ENCODE peak calls at places on chromosomes 6 and 20, in seven cellular contexts. S, C, E, N, B, T and L are unnamed samples. For H3K4me1 and H3K9me3, the result is how much of the 10 kb centered on the place peaks cover.

GRCh38 chr6:7973603-7974002 is 63.0 kb upstream of the TXNDC5 start:
- DNase-seq in T (no peak), N (no peak), S (no peak), B (no peak), C (no peak), E (no peak), L (no peak)

GRCh38 chr6:127845242-127845641 is 55.6 kb downstream of the THEMIS start:
- DNase-seq in S (no peak), E (no peak), N (no peak), B (no peak), T (no peak), C (no peak), L (no peak)

GRCh38 chr6:27126815-27127537 is 120.5 kb upstream of the PRSS16 start:
- DNase-seq in S (peak), T (peak), E (peak), C (peak), B (peak), N (peak), L (peak)

GRCh38 chr20:62774076-62774714 is 22.1 kb upstream of the MRGBP start:
- DNase-seq in E (no peak), S (no peak), C (no peak), N (no peak), T (no peak), B (no peak), L (no peak)

GRCh38 chr6:7439243-7439642 is 49.6 kb downstream of the RIOK1 start:
- DNase-seq in E (no peak), B (no peak), N (no peak), S (no peak), C (no peak), T (no peak), L (peak)

GRCh38 chr20:37885042-37885441 is 17.9 kb upstream of the VSTM2L start:
- DNase-seq in S (no peak), B (no peak), E (no peak), C (no peak), T (no peak), N (no peak), L (no peak)

GRCh38 chr6:26155066-26155925 is 68.1 kb downstream of the HFE start:
- DNase-seq in T (peak), E (no peak), C (peak), N (peak), S (no peak), B (no peak), L (peak)

GRCh38 chr6:10487668-10488327 is 33.4 kb upstream of the GCNT2 start:
- DNase-seq in B (peak), N (no peak), T (no peak), S (no peak), C (no peak), E (no peak), L (no peak)

GRCh38 chr6:125586074-125586473 is 163.4 kb upstream of the HEY2 start:
- DNase-seq in C (peak), S (no peak), T (no peak), E (no peak), B (no peak), N (no peak), L (no peak)

GRCh38 chr20:59207742-59208357 is 44.2 kb downstream of the ZNF831 start:
- DNase-seq in T (peak), B (peak), E (peak), C (peak), N (peak), S (peak), L (peak)

GRCh38 chr6:37244430-37245310 is 12.9 kb upstream of the TBC1D22B start:
- DNase-seq in S (no peak), T (peak), C (peak), B (no peak), N (no peak), E (peak), L (no peak)

GRCh38 chr6:159727717-159728440 is 573 bp downstream of the WTAP start:
- DNase-seq in C (no peak), N (peak), T (peak), B (no peak), E (peak), S (no peak), L (peak)

DNA sequence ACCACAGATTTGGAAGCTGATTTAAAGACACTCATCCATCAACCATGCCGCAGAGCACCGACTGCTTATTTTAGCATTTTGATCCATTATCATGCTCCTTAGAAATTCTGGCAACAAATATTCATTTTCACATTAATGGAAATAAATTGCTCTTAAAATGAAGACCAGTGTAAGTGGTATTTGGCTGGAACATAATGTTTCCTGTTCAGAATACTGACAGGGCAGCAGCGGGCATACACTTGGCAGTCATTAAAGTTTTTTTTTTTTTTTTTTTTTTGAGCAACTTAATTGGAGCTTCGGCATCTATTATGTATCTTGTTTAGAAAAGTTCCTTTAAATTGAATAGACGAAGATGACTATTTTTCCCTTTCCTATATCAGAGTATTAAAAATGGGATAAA is 47.4 kb downstream of the MAP3K5 start:
- DNase-seq in T (no peak), E (no peak), S (no peak), C (no peak), N (no peak), B (no peak), L (no peak)
- H3K4me1 ChIP-seq in T (under half), E (under half), S (under half), C (under half), N (under half), B (under half), L (under half)

GRCh38 chr6:153673214-153673613 is 365.8 kb upstream of the OPRM1 start:
- DNase-seq in B (no peak), E (no peak), C (no peak), T (no peak), N (no peak), S (no peak), L (no peak)
- H3K4me2 ChIP-seq in B (no peak), E (no peak), C (no peak), T (no peak), N (peak), S (no peak), L (no peak)

DNA sequence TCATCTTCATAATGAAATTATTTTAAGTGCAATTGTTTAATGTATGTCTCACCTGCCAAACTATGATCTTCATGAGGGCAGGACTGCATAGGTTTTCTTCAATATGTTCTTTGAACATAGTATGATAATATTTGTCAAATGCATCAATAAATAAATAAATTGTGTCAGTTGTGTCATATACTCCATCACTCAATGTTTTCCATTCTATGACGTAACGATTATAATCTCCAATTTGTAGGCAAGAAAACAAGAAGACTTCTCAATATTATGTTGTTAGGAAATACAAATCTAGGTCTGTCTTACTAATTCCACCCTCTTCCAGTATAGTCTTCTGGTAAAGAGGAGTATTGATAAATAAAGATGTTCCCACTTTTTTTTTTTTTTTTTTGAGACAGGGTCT is 858.1 kb downstream of the MAFB start:
- DNase-seq in S (no peak), N (no peak), B (no peak), T (no peak), C (no peak), E (no peak), L (no peak)
- H3K9me3 ChIP-seq in S (under half), N (under half), B (under half), T (under half), C (under half), E (under half), L (under half)

GRCh38 chr6:151284012-151284411 is 44.2 kb downstream of the AKAP12 start:
- DNase-seq in B (no peak), N (no peak), E (no peak), C (peak), S (no peak), T (no peak), L (no peak)
- H3K4me1 ChIP-seq in B (under half), N (under half), E (under half), C (under half), S (under half), T (under half), L (under half)

GRCh38 chr20:22384978-22385377 is 199.4 kb downstream of the FOXA2 start:
- DNase-seq in S (no peak), T (no peak), N (no peak), E (no peak), B (no peak), C (no peak), L (no peak)
- H3K4me2 ChIP-seq in S (no peak), T (no peak), N (no peak), E (no peak), B (no peak), C (no peak), L (no peak)

GRCh38 chr6:100809346-100809745 is 71.8 kb downstream of the ASCC3 start:
- DNase-seq in C (no peak), B (no peak), E (no peak), T (no peak), N (no peak), S (no peak), L (no peak)

GRCh38 chr6:100803264-100803663 is 77.9 kb downstream of the ASCC3 start:
- DNase-seq in S (no peak), N (no peak), C (peak), E (no peak), T (no peak), B (no peak), L (no peak)

GRCh38 chr6:100810015-100810414 is 71.1 kb downstream of the ASCC3 start:
- DNase-seq in N (no peak), T (no peak), E (peak), C (no peak), S (no peak), B (no peak), L (no peak)

GRCh38 chr6:100806280-100806679 is 74.8 kb downstream of the ASCC3 start:
- DNase-seq in S (no peak), T (no peak), E (no peak), N (no peak), C (no peak), B (no peak), L (no peak)

DNA sequence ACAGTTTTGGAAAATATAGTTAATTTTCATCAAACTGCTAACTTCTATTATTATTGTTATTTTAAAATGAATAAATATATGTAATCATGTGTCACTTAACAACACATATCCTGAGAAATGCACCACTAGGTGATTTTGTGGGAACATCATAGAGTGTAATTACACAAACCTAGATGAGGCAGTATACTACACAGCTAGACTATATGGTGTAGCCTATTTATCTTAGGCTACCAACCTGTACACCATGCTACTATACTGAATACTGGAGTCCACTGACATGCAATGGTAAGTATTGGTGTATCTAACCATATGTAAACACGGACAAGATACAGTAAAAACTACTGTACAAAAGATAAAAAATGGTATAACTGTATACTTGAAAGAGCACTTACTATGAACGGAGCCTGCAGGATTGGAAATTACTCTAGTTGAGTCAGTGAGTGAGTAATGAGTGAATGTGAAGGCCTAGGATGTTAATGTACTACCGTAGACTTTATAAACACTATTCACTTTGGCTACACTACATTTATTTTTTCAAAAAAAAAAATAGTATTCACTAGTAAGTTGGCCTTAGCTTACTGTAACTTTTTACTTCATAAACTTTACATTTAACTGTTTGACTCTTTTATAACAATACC is 72.4 kb downstream of the ASCC3 start:
- DNase-seq in C (peak), N (no peak), S (no peak), E (no peak), B (no peak), T (no peak), L (no peak)
- H3K9me3 ChIP-seq in C (under half), N (under half), S (under half), E (under half), B (under half), T (under half), L (under half)

DNA sequence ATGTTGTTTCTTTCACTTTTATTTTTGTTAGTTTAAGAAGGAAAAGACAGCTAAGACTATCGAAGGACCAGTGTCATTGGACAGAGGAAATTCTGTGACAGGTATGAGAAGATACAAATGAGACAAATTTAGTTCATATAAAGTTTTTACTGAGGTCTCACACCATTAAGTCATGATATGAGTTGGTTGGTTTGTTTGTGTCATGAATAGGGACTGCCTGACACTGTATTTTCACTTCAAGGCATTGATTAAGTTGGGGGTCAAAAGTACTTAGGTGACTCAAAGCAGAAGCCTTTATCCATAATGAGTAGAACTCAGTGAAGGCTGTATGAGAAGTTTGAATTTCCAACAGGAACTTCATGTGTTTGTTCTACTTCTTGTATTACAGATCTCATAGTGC is 21.3 kb upstream of the HIVEP2 start:
- DNase-seq in C (no peak), T (no peak), S (no peak), N (no peak), E (no peak), B (no peak), L (no peak)
- H3K4me1 ChIP-seq in C (under half), T (under half), S (under half), N (under half), E (under half), B (under half), L (under half)

GRCh38 chr6:16179063-16179462 is 50.2 kb downstream of the MYLIP start:
- DNase-seq in T (no peak), S (no peak), E (no peak), N (no peak), C (no peak), B (no peak), L (no peak)

GRCh38 chr6:16182428-16182827 is 53.5 kb downstream of the MYLIP start:
- DNase-seq in C (no peak), E (no peak), B (no peak), N (no peak), S (no peak), T (no peak), L (no peak)

GRCh38 chr6:16181429-16182359 is 52.8 kb downstream of the MYLIP start:
- DNase-seq in S (no peak), N (no peak), C (peak), B (no peak), E (no peak), T (no peak), L (no peak)

GRCh38 chr6:16180696-16181428 is 52.0 kb downstream of the MYLIP start:
- DNase-seq in S (no peak), T (no peak), B (no peak), C (no peak), E (no peak), N (no peak), L (no peak)

DNA sequence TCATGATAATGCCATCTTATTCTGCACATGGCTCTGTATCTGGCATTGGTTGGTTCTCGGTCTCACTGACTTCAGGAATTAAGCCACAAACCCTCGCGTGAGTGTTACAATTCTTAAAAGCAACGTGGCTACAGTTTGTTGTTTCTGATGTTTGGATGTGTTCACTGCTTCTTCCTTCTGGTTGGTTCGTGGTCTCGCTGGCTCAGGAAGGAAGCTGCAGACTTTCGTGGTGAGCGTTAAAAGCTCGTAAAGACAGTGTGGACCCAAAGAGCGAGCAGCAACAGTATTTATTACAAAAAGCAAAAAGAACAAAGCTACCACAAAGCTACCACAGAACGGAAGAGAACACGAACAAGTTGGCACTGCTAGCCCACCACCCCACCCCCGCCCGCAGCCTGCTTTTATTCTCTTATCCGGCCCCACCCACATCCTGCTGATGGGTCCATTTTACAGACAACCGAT is 51.1 kb downstream of the MYLIP start:
- DNase-seq in B (no peak), S (no peak), N (no peak), T (no peak), E (no peak), C (no peak), L (no peak)
- H3K4me2 ChIP-seq in B (no peak), S (no peak), N (no peak), T (no peak), E (no peak), C (no peak), L (no peak)

GRCh38 chr20:24109008-24109407 is 120.4 kb upstream of the GGTLC1 start:
- DNase-seq in E (peak), S (no peak), T (no peak), N (no peak), B (no peak), C (no peak), L (peak)

GRCh38 chr20:24116611-24117010 is 128.0 kb upstream of the GGTLC1 start:
- DNase-seq in N (no peak), E (no peak), T (no peak), S (no peak), C (no peak), B (no peak), L (no peak)

GRCh38 chr20:24111858-24112257 is 123.3 kb upstream of the GGTLC1 start:
- DNase-seq in C (no peak), S (no peak), N (no peak), T (no peak), B (no peak), E (no peak), L (no peak)

GRCh38 chr20:24109537-24109936 is 121.0 kb upstream of the GGTLC1 start:
- DNase-seq in T (no peak), B (no peak), N (no peak), E (no peak), S (no peak), C (no peak), L (no peak)

GRCh38 chr20:24112360-24112759 is 123.8 kb upstream of the GGTLC1 start:
- DNase-seq in N (no peak), B (no peak), S (no peak), E (no peak), T (no peak), C (no peak), L (no peak)
- H3K9me3 ChIP-seq in N (under half), B (under half), S (under half), E (under half), T (under half), C (under half), L (under half)